ENCODE peak calls at places on chromosomes 5 and 9, in seven cellular contexts. N, I, T, X, A, E and Z are unnamed samples.

GRCh38 chr9:26801772-26802171 is 90.8 kb downstream of the CAAP1 start:
- DNase-seq in N (no peak), I (no peak), T (no peak), X (no peak), A (no peak), E (no peak), Z (no peak)

GRCh38 chr9:106075991-106076390 is 381.6 kb downstream of the TMEM38B start:
- DNase-seq in N (no peak), I (peak), T (no peak), X (peak), A (no peak), E (no peak), Z (no peak)

GRCh38 chr9:137836151-137836830 is 41.3 kb upstream of the CACNA1B start:
- DNase-seq in N (no peak), I (no peak), T (no peak), X (no peak), A (no peak), E (no peak), Z (no peak)

GRCh38 chr9:14066815-14067214 is 247.1 kb downstream of the NFIB start:
- DNase-seq in N (no peak), I (no peak), T (no peak), X (no peak), A (no peak), E (no peak), Z (no peak)

GRCh38 chr9:95341262-95342011 is 23.9 kb upstream of the FANCC start:
- DNase-seq in N (peak), I (peak), T (no peak), X (peak), A (no peak), E (no peak), Z (peak)

GRCh38 chr9:134694714-134695113 is 53.1 kb downstream of the COL5A1 start:
- DNase-seq in N (no peak), I (no peak), T (no peak), X (no peak), A (no peak), E (no peak), Z (no peak)

GRCh38 chr5:179668404-179668803 is 12.4 kb downstream of the CBY3 start:
- DNase-seq in N (peak), I (peak), T (peak), X (peak), A (peak), E (peak), Z (peak)

GRCh38 chr9:2418619-2419018 is 203.0 kb upstream of the VLDLR start:
- DNase-seq in N (peak), I (peak), T (no peak), X (peak), A (no peak), E (no peak), Z (no peak)

GRCh38 chr5:78758169-78758839 is 109.7 kb upstream of the LHFPL2 start:
- DNase-seq in N (no peak), I (peak), T (no peak), X (peak), A (no peak), E (no peak), Z (no peak)

GRCh38 chr5:1975406-1975715 is 92.6 kb upstream of the IRX4 start:
- DNase-seq in N (no peak), I (no peak), T (no peak), X (no peak), A (no peak), E (no peak), Z (no peak)

GRCh38 chr5:135995979-135996378 is 32.8 kb upstream of the TGFBI start:
- DNase-seq in N (no peak), I (no peak), T (no peak), X (no peak), A (no peak), E (no peak), Z (no peak)
- H3K9ac ChIP-seq in N (no peak), I (peak), T (no peak), X (no peak), A (no peak), E (no peak), Z (no peak)

GRCh38 chr9:7137571-7137970 is 379.8 kb downstream of the KDM4C start:
- DNase-seq in N (peak), I (no peak), T (no peak), X (no peak), A (no peak), E (no peak), Z (no peak)
- H3K4ac ChIP-seq in N (no peak), I (no peak), T (no peak), X (no peak), A (no peak), E (no peak), Z (no peak)

GRCh38 chr9:89602978-89603628 is 1.7 kb upstream of the GADD45G start:
- DNase-seq in N (peak), I (peak), T (peak), X (peak), A (peak), E (peak), Z (peak)

GRCh38 chr9:89605181-89606048 is 603 bp downstream of the GADD45G start:
- DNase-seq in N (peak), I (peak), T (no peak), X (peak), A (peak), E (peak), Z (peak)

GRCh38 chr9:89603629-89604462 is 966 bp upstream of the GADD45G start:
- DNase-seq in N (peak), I (peak), T (peak), X (peak), A (no peak), E (peak), Z (peak)

GRCh38 chr9:89606049-89606481 is 1.3 kb downstream of the GADD45G start:
- DNase-seq in N (peak), I (peak), T (no peak), X (peak), A (peak), E (peak), Z (peak)

GRCh38 chr9:89604463-89605180 is at the start of gene GADD45G:
- DNase-seq in N (peak), I (peak), T (peak), X (peak), A (peak), E (peak), Z (peak)
- H3K9ac ChIP-seq in N (peak), I (no peak), T (peak), X (peak), A (peak), E (peak), Z (peak)

GRCh38 chr9:112084334-112084733 is 90.8 kb downstream of the SUSD1 start:
- DNase-seq in N (no peak), I (peak), T (no peak), X (no peak), A (no peak), E (no peak), Z (no peak)

GRCh38 chr9:112081918-112082729 is 93.0 kb downstream of the SUSD1 start:
- DNase-seq in N (no peak), I (no peak), T (no peak), X (no peak), A (no peak), E (no peak), Z (no peak)

GRCh38 chr9:112086627-112087026 is 88.5 kb downstream of the SUSD1 start:
- DNase-seq in N (peak), I (peak), T (no peak), X (peak), A (no peak), E (no peak), Z (no peak)

GRCh38 chr9:112087506-112087905 is 87.6 kb downstream of the SUSD1 start:
- DNase-seq in N (no peak), I (no peak), T (no peak), X (no peak), A (no peak), E (no peak), Z (no peak)

GRCh38 chr9:112084907-112085306 is 90.2 kb downstream of the SUSD1 start:
- DNase-seq in N (no peak), I (no peak), T (no peak), X (no peak), A (no peak), E (no peak), Z (no peak)
- H3K4ac ChIP-seq in N (no peak), I (no peak), T (no peak), X (no peak), A (no peak), E (no peak), Z (no peak)